ENCODE peak calls at places on chromosomes 6 and 20, in nine cellular contexts. One of them, this sample, is unnamed.

GRCh38 chr6:132188865-132189264 is 212.4 kb downstream of the MOXD1 start:
- DNase-seq in naive thymus-derived CD4-positive, alpha-beta T cell: no peak
- DNase-seq in colonic mucosa: no peak
- DNase-seq in coronary artery: no peak
- DNase-seq in kidney epithelial cell: peak; percentile 37
- DNase-seq in lower lobe of right lung: no peak
- DNase-seq in left ventricle myocardium inferior: no peak
- DNase-seq in HFF-Myc: peak; percentile 67
- DNase-seq in HCT116: peak; percentile 6
- DNase-seq in this sample: no peak

GRCh38 chr6:54191460-54191859 is 80.2 kb downstream of the MLIP start:
- DNase-seq in naive thymus-derived CD4-positive, alpha-beta T cell: no peak
- DNase-seq in colonic mucosa: no peak
- DNase-seq in coronary artery: no peak
- DNase-seq in kidney epithelial cell: no peak
- DNase-seq in lower lobe of right lung: no peak
- DNase-seq in left ventricle myocardium inferior: no peak
- DNase-seq in HFF-Myc: no peak
- DNase-seq in HCT116: no peak
- DNase-seq in this sample: no peak

GRCh38 chr6:13427346-13427745 is 60.1 kb downstream of the GFOD1 start:
- DNase-seq in naive thymus-derived CD4-positive, alpha-beta T cell: no peak
- DNase-seq in colonic mucosa: no peak
- DNase-seq in coronary artery: peak; percentile 26
- DNase-seq in kidney epithelial cell: no peak
- DNase-seq in lower lobe of right lung: no peak
- DNase-seq in left ventricle myocardium inferior: no peak
- DNase-seq in HFF-Myc: no peak
- DNase-seq in HCT116: no peak
- DNase-seq in this sample: no peak

GRCh38 chr6:158067436-158068015 is 85.9 kb downstream of the SYNJ2 start:
- DNase-seq in naive thymus-derived CD4-positive, alpha-beta T cell: no peak
- DNase-seq in colonic mucosa: no peak
- DNase-seq in coronary artery: no peak
- DNase-seq in kidney epithelial cell: no peak
- DNase-seq in lower lobe of right lung: no peak
- DNase-seq in left ventricle myocardium inferior: no peak
- DNase-seq in HFF-Myc: no peak
- DNase-seq in HCT116: no peak
- DNase-seq in this sample: no peak

GRCh38 chr20:49768204-49769124 is 44.2 kb upstream of the SLC9A8 start:
- DNase-seq in naive thymus-derived CD4-positive, alpha-beta T cell: peak; percentile 71
- DNase-seq in colonic mucosa: peak; percentile 63
- DNase-seq in coronary artery: no peak
- DNase-seq in kidney epithelial cell: peak; percentile 89
- DNase-seq in lower lobe of right lung: peak; percentile 70
- DNase-seq in left ventricle myocardium inferior: no peak
- DNase-seq in HFF-Myc: no peak
- DNase-seq in HCT116: no peak
- DNase-seq in this sample: no peak

GRCh38 chr6:147000545-147001488 is 203.4 kb upstream of the STXBP5 start:
- DNase-seq in naive thymus-derived CD4-positive, alpha-beta T cell: no peak
- DNase-seq in colonic mucosa: no peak
- DNase-seq in coronary artery: no peak
- DNase-seq in kidney epithelial cell: no peak
- DNase-seq in lower lobe of right lung: no peak
- DNase-seq in left ventricle myocardium inferior: no peak
- DNase-seq in HFF-Myc: peak; percentile 73
- DNase-seq in HCT116: no peak
- DNase-seq in this sample: no peak

GRCh38 chr20:61440548-61441055 is 188.5 kb downstream of the CDH4 start:
- DNase-seq in naive thymus-derived CD4-positive, alpha-beta T cell: no peak
- DNase-seq in colonic mucosa: no peak
- DNase-seq in coronary artery: no peak
- DNase-seq in kidney epithelial cell: no peak
- DNase-seq in lower lobe of right lung: no peak
- DNase-seq in left ventricle myocardium inferior: no peak
- DNase-seq in HFF-Myc: no peak
- DNase-seq in HCT116: no peak
- DNase-seq in this sample: no peak

GRCh38 chr6:56713285-56713684 is 70.6 kb upstream of the DST start:
- DNase-seq in naive thymus-derived CD4-positive, alpha-beta T cell: no peak
- DNase-seq in colonic mucosa: no peak
- DNase-seq in coronary artery: no peak
- DNase-seq in kidney epithelial cell: peak; percentile 76
- DNase-seq in lower lobe of right lung: no peak
- DNase-seq in left ventricle myocardium inferior: no peak
- DNase-seq in HFF-Myc: no peak
- DNase-seq in HCT116: peak; percentile 77
- DNase-seq in this sample: no peak

GRCh38 chr6:108260126-108260808 is 573 bp downstream of the SNX3 start:
- DNase-seq in naive thymus-derived CD4-positive, alpha-beta T cell: peak; percentile 11
- DNase-seq in colonic mucosa: peak; percentile 67
- DNase-seq in coronary artery: no peak
- DNase-seq in kidney epithelial cell: no peak
- DNase-seq in lower lobe of right lung: peak; percentile 50
- DNase-seq in left ventricle myocardium inferior: peak; percentile 32
- DNase-seq in HFF-Myc: peak; percentile 4
- DNase-seq in HCT116: peak; percentile 16
- DNase-seq in this sample: no peak

GRCh38 chr6:152356659-152357058 is 280.5 kb downstream of the SYNE1 start:
- DNase-seq in naive thymus-derived CD4-positive, alpha-beta T cell: peak; percentile 31
- DNase-seq in colonic mucosa: no peak
- DNase-seq in coronary artery: no peak
- DNase-seq in kidney epithelial cell: no peak
- DNase-seq in lower lobe of right lung: no peak
- DNase-seq in left ventricle myocardium inferior: no peak
- DNase-seq in HFF-Myc: no peak
- DNase-seq in HCT116: peak; percentile 27
- DNase-seq in this sample: peak; percentile 16

GRCh38 chr6:3808759-3809514 is 40.2 kb upstream of the FAM50B start:
- DNase-seq in naive thymus-derived CD4-positive, alpha-beta T cell: no peak
- DNase-seq in colonic mucosa: no peak
- DNase-seq in coronary artery: peak; percentile 88
- DNase-seq in kidney epithelial cell: peak; percentile 84
- DNase-seq in lower lobe of right lung: no peak
- DNase-seq in left ventricle myocardium inferior: peak; percentile 44
- DNase-seq in HFF-Myc: peak; percentile 85
- DNase-seq in HCT116: peak; percentile 66
- DNase-seq in this sample: no peak

GRCh38 chr6:108609276-108609769 is 48.6 kb downstream of the FOXO3 start:
- DNase-seq in naive thymus-derived CD4-positive, alpha-beta T cell: no peak
- DNase-seq in colonic mucosa: no peak
- DNase-seq in coronary artery: no peak
- DNase-seq in kidney epithelial cell: peak; percentile 58
- DNase-seq in lower lobe of right lung: no peak
- DNase-seq in left ventricle myocardium inferior: no peak
- DNase-seq in HFF-Myc: no peak
- DNase-seq in HCT116: peak; percentile 50
- DNase-seq in this sample: no peak

GRCh38 chr6:169251371-169251802 is 2.3 kb downstream of the THBS2 start:
- DNase-seq in naive thymus-derived CD4-positive, alpha-beta T cell: no peak
- DNase-seq in colonic mucosa: no peak
- DNase-seq in coronary artery: peak; percentile 73
- DNase-seq in kidney epithelial cell: no peak
- DNase-seq in lower lobe of right lung: no peak
- DNase-seq in left ventricle myocardium inferior: no peak
- DNase-seq in HFF-Myc: no peak
- DNase-seq in HCT116: no peak
- DNase-seq in this sample: no peak
- H3K4me3 ChIP-seq in naive thymus-derived CD4-positive, alpha-beta T cell: no peak overlapping the region
- H3K4me3 ChIP-seq in colonic mucosa: no peak overlapping the region
- H3K4me3 ChIP-seq in coronary artery: peak overlapping the region; percentile 82
- H3K4me3 ChIP-seq in kidney epithelial cell: no peak overlapping the region
- H3K4me3 ChIP-seq in lower lobe of right lung: peak overlapping the region; percentile 43
- H3K4me3 ChIP-seq in left ventricle myocardium inferior: peak overlapping the region; percentile 54
- H3K4me3 ChIP-seq in HFF-Myc: peak overlapping the region; percentile 75
- H3K4me3 ChIP-seq in HCT116: no peak overlapping the region
- H3K4me3 ChIP-seq in this sample: no peak overlapping the region

DNA sequence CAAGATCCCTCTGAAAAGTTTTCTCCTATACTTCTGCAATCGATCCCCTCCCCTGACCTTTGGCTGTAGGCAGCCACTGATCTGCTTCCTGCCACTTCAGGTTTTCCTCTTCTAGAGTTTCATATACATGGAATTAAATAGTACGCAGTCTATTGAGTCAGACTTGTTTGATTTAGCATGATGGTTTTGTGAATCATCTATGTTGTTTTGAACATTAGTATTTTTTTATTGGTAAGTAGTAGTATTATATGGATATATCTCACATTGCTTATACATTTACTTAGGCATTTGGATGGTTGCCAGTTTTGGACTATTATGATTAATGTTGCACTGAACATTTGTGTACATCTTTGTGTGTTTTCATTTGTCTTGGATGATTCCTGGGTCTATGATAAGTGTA is 518.0 kb downstream of the CD109 start:
- DNase-seq in naive thymus-derived CD4-positive, alpha-beta T cell: no peak
- DNase-seq in colonic mucosa: no peak
- DNase-seq in coronary artery: no peak
- DNase-seq in kidney epithelial cell: no peak
- DNase-seq in lower lobe of right lung: no peak
- DNase-seq in left ventricle myocardium inferior: no peak
- DNase-seq in HFF-Myc: no peak
- DNase-seq in HCT116: no peak
- DNase-seq in this sample: no peak
- H3K4me3 ChIP-seq in naive thymus-derived CD4-positive, alpha-beta T cell: no peak overlapping the region
- H3K4me3 ChIP-seq in colonic mucosa: no peak overlapping the region
- H3K4me3 ChIP-seq in coronary artery: no peak overlapping the region
- H3K4me3 ChIP-seq in kidney epithelial cell: no peak overlapping the region
- H3K4me3 ChIP-seq in lower lobe of right lung: no peak overlapping the region
- H3K4me3 ChIP-seq in left ventricle myocardium inferior: no peak overlapping the region
- H3K4me3 ChIP-seq in HFF-Myc: no peak overlapping the region
- H3K4me3 ChIP-seq in HCT116: no peak overlapping the region
- H3K4me3 ChIP-seq in this sample: no peak overlapping the region

GRCh38 chr6:117469356-117469755 is 13.1 kb upstream of the DCBLD1 start:
- DNase-seq in naive thymus-derived CD4-positive, alpha-beta T cell: no peak
- DNase-seq in colonic mucosa: no peak
- DNase-seq in coronary artery: no peak
- DNase-seq in kidney epithelial cell: no peak
- DNase-seq in lower lobe of right lung: no peak
- DNase-seq in left ventricle myocardium inferior: no peak
- DNase-seq in HFF-Myc: no peak
- DNase-seq in HCT116: no peak
- DNase-seq in this sample: no peak
- H3K4me3 ChIP-seq in naive thymus-derived CD4-positive, alpha-beta T cell: no peak overlapping the region
- H3K4me3 ChIP-seq in colonic mucosa: no peak overlapping the region
- H3K4me3 ChIP-seq in coronary artery: no peak overlapping the region
- H3K4me3 ChIP-seq in kidney epithelial cell: no peak overlapping the region
- H3K4me3 ChIP-seq in lower lobe of right lung: no peak overlapping the region
- H3K4me3 ChIP-seq in left ventricle myocardium inferior: no peak overlapping the region
- H3K4me3 ChIP-seq in HFF-Myc: no peak overlapping the region
- H3K4me3 ChIP-seq in HCT116: no peak overlapping the region
- H3K4me3 ChIP-seq in this sample: no peak overlapping the region

GRCh38 chr20:40682104-40683045 is 6.7 kb downstream of the MAFB start:
- DNase-seq in naive thymus-derived CD4-positive, alpha-beta T cell: no peak
- DNase-seq in colonic mucosa: no peak
- DNase-seq in coronary artery: no peak
- DNase-seq in kidney epithelial cell: no peak
- DNase-seq in lower lobe of right lung: peak; percentile 74
- DNase-seq in left ventricle myocardium inferior: peak; percentile 46
- DNase-seq in HFF-Myc: no peak
- DNase-seq in HCT116: no peak
- DNase-seq in this sample: no peak
- H3K4me3 ChIP-seq in naive thymus-derived CD4-positive, alpha-beta T cell: no peak overlapping the region
- H3K4me3 ChIP-seq in colonic mucosa: no peak overlapping the region
- H3K4me3 ChIP-seq in coronary artery: peak overlapping the region; percentile 88
- H3K4me3 ChIP-seq in kidney epithelial cell: no peak overlapping the region
- H3K4me3 ChIP-seq in lower lobe of right lung: peak overlapping the region; percentile 79
- H3K4me3 ChIP-seq in left ventricle myocardium inferior: peak overlapping the region; percentile 76
- H3K4me3 ChIP-seq in HFF-Myc: no peak overlapping the region
- H3K4me3 ChIP-seq in HCT116: no peak overlapping the region
- H3K4me3 ChIP-seq in this sample: no peak overlapping the region

This sample was measured in GM06990.